ENCODE peak calls at places on chromosomes 4 and X, in ten cellular contexts. J is colonic mucosa; U is spleen; O is testis; P is CD8-positive, alpha-beta T cell; M is left ventricle myocardium inferior; H is heart right ventricle; Q is small intestine; V is fibroblast of lung; L is upper lobe of left lung. Z is an unnamed sample. For H3K4me1, the result is how much of the 10 kb centered on the place peaks cover.

GRCh38 chr4:68904786-68905185 is 46.8 kb downstream of the UGT2A3 start:
- DNase-seq in J (peak), U (no peak), O (no peak), P (no peak), M (no peak), H (no peak), Q (peak), V (no peak), L (no peak), Z (no peak)

GRCh38 chrX:72131317-72132294 is at the start of gene RTL5:
- DNase-seq in J (peak), U (peak), O (peak), P (peak), M (peak), H (peak), Q (peak), V (peak), L (peak), Z (peak)

GRCh38 chr4:76562161-76562560 is 127.1 kb downstream of the SHROOM3 start:
- DNase-seq in J (no peak), U (no peak), O (no peak), P (no peak), M (no peak), H (no peak), Q (no peak), V (peak), L (no peak), Z (no peak)

GRCh38 chr4:116357758-116358157 is 727.6 kb downstream of the TRAM1L1 start:
- DNase-seq in J (no peak), U (no peak), O (peak), P (no peak), M (no peak), H (no peak), Q (peak), V (no peak), L (peak), Z (peak)

GRCh38 chrX:141341341-141341740 is 99.0 kb upstream of the SPANXC start:
- DNase-seq in J (no peak), U (no peak), O (no peak), P (no peak), M (no peak), H (peak), Q (no peak), V (peak), L (no peak), Z (no peak)

GRCh38 chrX:28920141-28920540 is 332.9 kb downstream of the IL1RAPL1 start:
- DNase-seq in J (no peak), U (no peak), O (no peak), P (no peak), M (no peak), H (no peak), Q (no peak), V (no peak), L (no peak), Z (no peak)

GRCh38 chrX:48896611-48897011 is 957 bp downstream of the TIMM17B start:
- DNase-seq in J (no peak), U (peak), O (no peak), P (no peak), M (no peak), H (no peak), Q (no peak), V (peak), L (no peak), Z (no peak)

GRCh38 chr4:139564502-139564901 is 8.5 kb upstream of the SETD7 start:
- DNase-seq in J (no peak), U (no peak), O (no peak), P (no peak), M (no peak), H (no peak), Q (no peak), V (no peak), L (no peak), Z (no peak)

GRCh38 chr4:84499065-84499982 is at the start of gene NKX6-1:
- DNase-seq in J (peak), U (no peak), O (peak), P (no peak), M (peak), H (peak), Q (peak), V (peak), L (no peak), Z (no peak)

GRCh38 chr4:97530676-97531075 is 612.6 kb downstream of the STPG2 start:
- DNase-seq in J (no peak), U (no peak), O (no peak), P (no peak), M (no peak), H (no peak), Q (no peak), V (no peak), L (no peak), Z (no peak)

GRCh38 chr4:145130788-145131398 is 32.8 kb downstream of the ABCE1 start:
- DNase-seq in J (no peak), U (no peak), O (no peak), P (no peak), M (no peak), H (no peak), Q (no peak), V (peak), L (peak), Z (no peak)

GRCh38 chrX:11881485-11882170 is 123.6 kb downstream of the MSL3 start:
- DNase-seq in J (no peak), U (no peak), O (no peak), P (no peak), M (no peak), H (no peak), Q (peak), V (no peak), L (no peak), Z (no peak)

GRCh38 chrX:100408643-100409315 is 1.3 kb downstream of the PCDH19 start:
- DNase-seq in J (no peak), U (no peak), O (no peak), P (no peak), M (no peak), H (no peak), Q (no peak), V (no peak), L (no peak), Z (no peak)

GRCh38 chrX:100410901-100411801 is 1.1 kb upstream of the PCDH19 start:
- DNase-seq in J (no peak), U (no peak), O (no peak), P (no peak), M (no peak), H (no peak), Q (no peak), V (no peak), L (no peak), Z (no peak)

GRCh38 chrX:100409316-100410082 is 574 bp downstream of the PCDH19 start:
- DNase-seq in J (no peak), U (no peak), O (no peak), P (no peak), M (no peak), H (no peak), Q (no peak), V (no peak), L (no peak), Z (no peak)

GRCh38 chrX:100411802-100412333 is 1.8 kb upstream of the PCDH19 start:
- DNase-seq in J (no peak), U (no peak), O (no peak), P (no peak), M (no peak), H (no peak), Q (no peak), V (no peak), L (no peak), Z (no peak)

GRCh38 chrX:100410083-100410590 is at the start of gene PCDH19:
- DNase-seq in J (peak), U (peak), O (peak), P (no peak), M (peak), H (peak), Q (peak), V (peak), L (no peak), Z (no peak)
- H3K4me1 ChIP-seq in J (under half), U (under half), O (under half), P (under half), M (under half), H (under half), Q (under half), V (under half), L (under half), Z (under half)

GRCh38 chrX:153885968-153886903 is at the start of gene L1CAM:
- DNase-seq in J (no peak), U (no peak), O (no peak), P (peak), M (no peak), H (no peak), Q (no peak), V (no peak), L (no peak), Z (peak)

GRCh38 chrX:153887385-153887784 is 1.4 kb upstream of the L1CAM start:
- DNase-seq in J (no peak), U (no peak), O (no peak), P (no peak), M (no peak), H (no peak), Q (no peak), V (no peak), L (no peak), Z (no peak)

GRCh38 chrX:153888344-153888743 is 2.4 kb upstream of the L1CAM start:
- DNase-seq in J (no peak), U (no peak), O (no peak), P (no peak), M (no peak), H (no peak), Q (no peak), V (no peak), L (no peak), Z (no peak)

GRCh38 chrX:153885208-153885787 is 675 bp downstream of the L1CAM start:
- DNase-seq in J (no peak), U (no peak), O (no peak), P (no peak), M (no peak), H (no peak), Q (no peak), V (no peak), L (no peak), Z (no peak)

GRCh38 chrX:153886915-153887314 is 942 bp upstream of the L1CAM start:
- DNase-seq in J (no peak), U (no peak), O (no peak), P (no peak), M (no peak), H (no peak), Q (no peak), V (no peak), L (no peak), Z (no peak)
- H3K4me1 ChIP-seq in J (under half), U (under half), O (under half), P (under half), M (under half), H (under half), Q (under half), V (under half), L (under half), Z (under half)

GRCh38 chr4:2262944-2263250 is 988 bp upstream of the MXD4 start:
- DNase-seq in J (no peak), U (no peak), O (no peak), P (no peak), M (no peak), H (no peak), Q (no peak), V (no peak), L (no peak), Z (no peak)
- H3K4me1 ChIP-seq in J (under half), U (under half), O (under half), P (under half), M (half or more), H (under half), Q (under half), V (under half), L (half or more), Z (under half)

GRCh38 chr4:153520871-153521329 is 54.7 kb downstream of the TMEM131L start:
- DNase-seq in J (peak), U (no peak), O (no peak), P (no peak), M (no peak), H (no peak), Q (peak), V (no peak), L (no peak), Z (no peak)
- H3K4me1 ChIP-seq in J (under half), U (half or more), O (under half), P (half or more), M (half or more), H (half or more), Q (under half), V (under half), L (under half), Z (half or more)

GRCh38 chrX:7093305-7093704 is 54.2 kb upstream of the STS start:
- DNase-seq in J (no peak), U (no peak), O (no peak), P (no peak), M (no peak), H (no peak), Q (no peak), V (no peak), L (no peak), Z (no peak)
- H3K4me1 ChIP-seq in J (under half), U (under half), O (under half), P (under half), M (under half), H (under half), Q (under half), V (under half), L (under half), Z (under half)

GRCh38 chr4:133151301-133151680 is 2.2 kb downstream of the PCDH10 start:
- DNase-seq in J (no peak), U (no peak), O (no peak), P (no peak), M (no peak), H (no peak), Q (no peak), V (peak), L (no peak), Z (no peak)
- H3K4me1 ChIP-seq in J (under half), U (under half), O (under half), P (under half), M (half or more), H (half or more), Q (under half), V (under half), L (half or more), Z (under half)

GRCh38 chr4:86970447-86971354 is 35.9 kb downstream of the AFF1 start:
- DNase-seq in J (no peak), U (no peak), O (no peak), P (no peak), M (no peak), H (no peak), Q (no peak), V (no peak), L (no peak), Z (no peak)
- H3K4me1 ChIP-seq in J (under half), U (under half), O (under half), P (under half), M (half or more), H (half or more), Q (under half), V (under half), L (under half), Z (under half)

GRCh38 chr4:51855270-51855669 is 12.3 kb downstream of the DCUN1D4 start:
- DNase-seq in J (no peak), U (no peak), O (no peak), P (no peak), M (no peak), H (no peak), Q (no peak), V (no peak), L (no peak), Z (no peak)

GRCh38 chr4:51855751-51856150 is 12.8 kb downstream of the DCUN1D4 start:
- DNase-seq in J (no peak), U (no peak), O (no peak), P (no peak), M (no peak), H (no peak), Q (no peak), V (no peak), L (no peak), Z (no peak)

GRCh38 chr4:51862199-51862598 is 19.2 kb downstream of the DCUN1D4 start:
- DNase-seq in J (no peak), U (no peak), O (no peak), P (no peak), M (no peak), H (no peak), Q (no peak), V (no peak), L (no peak), Z (no peak)

GRCh38 chr4:51859476-51860032 is 16.6 kb downstream of the DCUN1D4 start:
- DNase-seq in J (no peak), U (no peak), O (no peak), P (no peak), M (no peak), H (no peak), Q (peak), V (no peak), L (no peak), Z (no peak)

DNA sequence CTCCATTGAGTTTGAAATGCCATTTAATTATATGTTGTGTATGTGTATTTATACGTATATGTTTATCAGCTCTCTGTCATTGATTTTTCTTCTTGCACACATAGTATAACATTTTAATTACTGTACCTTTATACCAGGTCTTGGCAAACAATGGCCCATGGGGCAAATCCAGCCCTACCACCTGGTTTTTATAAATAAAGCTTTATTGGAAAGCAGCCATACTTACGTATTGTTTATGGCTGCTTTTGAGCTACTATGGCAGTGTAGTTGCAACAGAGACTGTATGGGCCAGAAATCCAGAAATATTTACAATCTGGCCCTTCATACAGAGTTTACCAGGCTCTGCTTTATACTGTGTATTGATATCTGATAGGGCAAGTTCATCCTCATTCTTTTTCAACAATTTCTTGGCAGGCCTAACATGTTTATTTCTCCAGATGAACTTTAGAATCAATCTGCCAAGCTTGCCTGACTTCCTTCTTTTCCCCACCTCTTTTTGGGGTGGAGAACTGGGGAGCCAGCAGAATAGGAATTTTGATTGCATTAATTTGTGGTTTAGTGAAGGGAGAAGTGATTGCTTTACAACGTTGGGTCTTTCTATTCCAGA is 15.8 kb downstream of the DCUN1D4 start:
- DNase-seq in J (no peak), U (no peak), O (no peak), P (no peak), M (no peak), H (no peak), Q (peak), V (peak), L (no peak), Z (no peak)
- H3K4me1 ChIP-seq in J (under half), U (under half), O (under half), P (under half), M (half or more), H (under half), Q (under half), V (under half), L (under half), Z (under half)

GRCh38 chr4:100913685-100914084 is 395.9 kb upstream of the EMCN start:
- DNase-seq in J (no peak), U (no peak), O (no peak), P (no peak), M (no peak), H (no peak), Q (no peak), V (no peak), L (no peak), Z (no peak)
- H3K4me1 ChIP-seq in J (under half), U (under half), O (under half), P (under half), M (under half), H (under half), Q (under half), V (under half), L (under half), Z (under half)

GRCh38 chrX:66013195-66013816 is 26.6 kb downstream of the VSIG4 start:
- DNase-seq in J (no peak), U (no peak), O (no peak), P (no peak), M (no peak), H (no peak), Q (no peak), V (no peak), L (no peak), Z (no peak)
- H3K4me1 ChIP-seq in J (under half), U (under half), O (under half), P (half or more), M (under half), H (half or more), Q (under half), V (under half), L (under half), Z (under half)